ENCODE peak calls at places on chromosomes 7 and 10, in ten cellular contexts. R is lower lobe of right lung; O is EH; W is foreskin fibroblast; A is epithelial cell of esophagus; B is suprapubic skin; L is GM23248; H is activated naive CD4-positive, alpha-beta T cell; F is T-cell; J is stimulated activated CD4-positive, alpha-beta T cell treated with anti-CD3 and anti-CD28 coated beads, Interleukin-1b, Interleukin-23, amount 100 ng/mL, for 1 hour. T is an unnamed sample.

GRCh38 chr7:45872116-45873034 is 507 bp downstream of the CCDC201 start:
- DNase-seq in B (no peak), R (no peak), W (no peak), F (no peak), L (peak), A (peak), J (no peak), O (no peak), H (no peak), T (no peak)

GRCh38 chr7:116180302-116180701 is 30.0 kb upstream of the TES start:
- DNase-seq in R (no peak), F (peak), L (peak), A (peak), W (peak), J (no peak), B (no peak), O (peak), H (no peak), T (no peak)

GRCh38 chr7:2572101-2572842 is 13.5 kb downstream of the IQCE start:
- DNase-seq in F (no peak), H (no peak), B (no peak), W (peak), L (peak), O (peak), J (no peak), R (no peak), A (peak), T (no peak)

GRCh38 chr7:147088916-147089315 is 972.3 kb downstream of the CNTNAP2 start:
- DNase-seq in L (no peak), W (no peak), F (no peak), O (no peak), A (no peak), B (no peak), R (no peak), H (no peak), J (no peak), T (no peak)

GRCh38 chr10:121490906-121491519 is 107.2 kb downstream of the FGFR2 start:
- DNase-seq in O (peak), B (no peak), A (no peak), R (no peak), W (no peak), H (no peak), J (no peak), F (no peak), L (peak), T (no peak)

GRCh38 chr7:111053035-111053434 is 37.9 kb upstream of the LRRN3 start:
- DNase-seq in O (no peak), F (no peak), W (no peak), J (no peak), H (no peak), L (no peak), B (no peak), A (no peak), R (no peak), T (no peak)

GRCh38 chr7:43454936-43455518 is 127.9 kb upstream of the STK17A start:
- DNase-seq in H (no peak), A (peak), O (peak), J (no peak), R (no peak), B (no peak), L (peak), F (no peak), W (peak), T (no peak)

GRCh38 chr7:1235501-1236131 is 2.9 kb downstream of the UNCX start:
- DNase-seq in B (peak), J (no peak), R (no peak), W (no peak), L (peak), H (no peak), A (no peak), F (no peak), O (no peak), T (no peak)

GRCh38 chr7:125316451-125316850 is 386.8 kb upstream of the POT1 start:
- DNase-seq in A (peak), J (no peak), F (no peak), W (no peak), H (no peak), L (no peak), O (no peak), B (no peak), R (no peak), T (no peak)

GRCh38 chr10:105743343-105744056 is 1102.4 kb downstream of the SORCS3 start:
- DNase-seq in H (no peak), B (no peak), R (no peak), J (no peak), L (no peak), A (peak), W (no peak), O (no peak), F (no peak), T (no peak)

GRCh38 chr10:48493083-48493871 is 111.6 kb downstream of the ARHGAP22 start:
- DNase-seq in A (peak), B (no peak), H (no peak), R (peak), W (no peak), L (no peak), F (no peak), O (no peak), J (no peak), T (no peak)

GRCh38 chr10:23345861-23346260 is 1.3 kb upstream of the C10orf67 start:
- DNase-seq in J (no peak), W (peak), H (no peak), R (no peak), A (peak), B (no peak), O (peak), L (peak), F (no peak), T (peak)

GRCh38 chr7:118870187-118870586 is 645.7 kb downstream of the ANKRD7 start:
- DNase-seq in F (no peak), W (no peak), R (no peak), B (no peak), O (no peak), H (no peak), J (no peak), A (peak), L (no peak), T (no peak)

GRCh38 chr7:40701836-40702551 is 567.2 kb downstream of the SUGCT start:
- DNase-seq in R (no peak), A (peak), B (no peak), F (no peak), W (peak), J (no peak), H (no peak), L (peak), O (no peak), T (no peak)

GRCh38 chr10:49327036-49327813 is 28.3 kb downstream of the C10orf71 start:
- DNase-seq in F (no peak), A (no peak), W (no peak), J (no peak), B (no peak), O (no peak), R (no peak), L (no peak), H (no peak), T (no peak)

GRCh38 chr10:3911713-3912442 is 126.9 kb upstream of the KLF6 start:
- DNase-seq in O (peak), F (no peak), J (no peak), B (no peak), W (no peak), H (no peak), A (peak), L (peak), R (no peak), T (no peak)

GRCh38 chr10:51960494-51960895 is 261.1 kb upstream of the CSTF2T start:
- DNase-seq in A (peak), L (peak), J (no peak), R (no peak), B (no peak), H (no peak), F (no peak), O (peak), W (peak), T (peak)

GRCh38 chr10:47048533-47048905 is 137.3 kb downstream of the PTPN20 start:
- DNase-seq in A (no peak), O (peak), H (no peak), L (peak), F (no peak), R (peak), W (no peak), J (no peak), B (no peak), T (no peak)

GRCh38 chr10:70774810-70775678 is 10.1 kb downstream of the TBATA start:
- DNase-seq in J (no peak), B (no peak), R (peak), H (no peak), W (no peak), O (no peak), L (no peak), F (no peak), A (peak), T (no peak)

GRCh38 chr7:152925412-152926147 is 166.0 kb downstream of the ACTR3B start:
- DNase-seq in J (no peak), O (no peak), W (no peak), H (no peak), L (no peak), R (no peak), F (no peak), B (no peak), A (no peak), T (no peak)

GRCh38 chr10:110931769-110932381 is 12.5 kb downstream of the SHOC2 start:
- DNase-seq in W (no peak), J (no peak), R (no peak), L (no peak), B (no peak), F (no peak), O (no peak), H (no peak), A (no peak), T (no peak)

GRCh38 chr7:132882714-132883428 is 199.0 kb downstream of the CHCHD3 start:
- DNase-seq in L (no peak), R (no peak), F (peak), A (no peak), H (no peak), J (no peak), O (no peak), B (no peak), W (no peak), T (no peak)

GRCh38 chr7:26782501-26782900 is 81.9 kb downstream of the SKAP2 start:
- DNase-seq in W (no peak), B (no peak), A (peak), F (no peak), L (peak), R (no peak), J (no peak), O (peak), H (no peak), T (no peak)

GRCh38 chr10:24650669-24651391 is 72.9 kb downstream of the ARHGAP21 start:
- DNase-seq in W (no peak), J (no peak), F (no peak), L (no peak), H (no peak), O (no peak), A (peak), R (no peak), B (no peak), T (no peak)

GRCh38 chr10:33434948-33435347 is 100.5 kb upstream of the NRP1 start:
- DNase-seq in O (no peak), J (no peak), R (no peak), F (no peak), A (no peak), B (no peak), H (no peak), W (no peak), L (peak), T (no peak)

GRCh38 chr7:149267733-149268132 is 5.7 kb downstream of the ZNF783 start:
- DNase-seq in O (no peak), W (no peak), L (no peak), B (peak), H (no peak), F (no peak), R (no peak), A (no peak), J (no peak), T (no peak)

GRCh38 chr7:81990395-81990794 is 220.5 kb upstream of the HGF start:
- DNase-seq in O (peak), J (no peak), A (peak), B (no peak), H (no peak), W (peak), L (peak), F (no peak), R (no peak), T (peak)

GRCh38 chr7:22864855-22865606 is 42.4 kb upstream of the TOMM7 start:
- DNase-seq in H (no peak), O (no peak), R (no peak), B (no peak), W (peak), L (no peak), J (no peak), A (no peak), F (no peak), T (no peak)

GRCh38 chr10:85458274-85458673 is 908.3 kb downstream of the GRID1 start:
- DNase-seq in L (no peak), A (no peak), W (no peak), R (no peak), H (no peak), J (no peak), B (no peak), O (no peak), F (no peak), T (no peak)